ENCODE peak calls at places on chromosomes 1 and 21, in ten cellular contexts. O is fibroblast of lung, C is thoracic aorta, J is stomach, T is uterus, V is heart left ventricle, E is adrenal gland, N is Panc1, H is neural progenitor cell, I is cardiac muscle cell. X is an unnamed sample. For H3K4me1 and H3K9me3, the result is how much of the 10 kb centered on the place peaks cover.

GRCh38 chr1:8625981-8626898 is 191.2 kb downstream of the RERE start:
- DNase-seq in I (peak), J (no peak), O (peak), C (no peak), E (peak), T (no peak), H (no peak), N (no peak), V (no peak), X (no peak)

GRCh38 chr1:66374561-66375111 is 159.3 kb upstream of the SGIP1 start:
- DNase-seq in C (no peak), O (peak), T (no peak), H (no peak), N (no peak), I (peak), J (no peak), E (no peak), V (no peak), X (no peak)

GRCh38 chr21:32826317-32827167 is 55.0 kb upstream of the PAXBP1 start:
- DNase-seq in V (no peak), N (peak), J (no peak), T (no peak), I (peak), O (peak), C (no peak), H (peak), E (peak), X (peak)

GRCh38 chr1:29648026-29648425 is 411.7 kb downstream of the PTPRU start:
- DNase-seq in T (no peak), O (no peak), J (no peak), C (no peak), I (no peak), V (no peak), H (no peak), E (no peak), N (no peak), X (no peak)

GRCh38 chr1:21244154-21244553 is 46.1 kb downstream of the ECE1 start:
- DNase-seq in T (no peak), N (no peak), V (no peak), H (no peak), J (no peak), C (no peak), I (no peak), O (no peak), E (no peak), X (no peak)

GRCh38 chr1:39394598-39394997 is 96.8 kb upstream of the BMP8A start:
- DNase-seq in N (no peak), T (no peak), H (no peak), E (peak), O (peak), V (no peak), C (no peak), J (no peak), I (no peak), X (no peak)

GRCh38 chr21:43306911-43307676 is 119.8 kb downstream of the SIK1 start:
- DNase-seq in V (peak), E (peak), T (no peak), H (no peak), J (peak), O (peak), N (peak), C (no peak), I (no peak), X (no peak)

GRCh38 chr1:194103516-194104246 is 917.3 kb upstream of the B3GALT2 start:
- DNase-seq in T (no peak), N (no peak), O (no peak), E (no peak), V (no peak), J (no peak), H (no peak), I (no peak), C (no peak), X (no peak)

GRCh38 chr1:41674501-41674900 is 190.0 kb upstream of the EDN2 start:
- DNase-seq in I (no peak), V (no peak), O (no peak), C (no peak), H (no peak), J (no peak), E (no peak), T (no peak), N (no peak), X (no peak)

GRCh38 chr1:159222987-159223386 is 18.3 kb downstream of the ACKR1 start:
- DNase-seq in O (no peak), H (no peak), C (no peak), V (no peak), N (no peak), I (no peak), E (no peak), J (no peak), T (no peak), X (no peak)

GRCh38 chr1:185972096-185972875 is 238.1 kb downstream of the HMCN1 start:
- DNase-seq in V (no peak), H (no peak), T (no peak), N (no peak), C (no peak), I (no peak), J (no peak), O (peak), E (no peak), X (no peak)

GRCh38 chr1:165408518-165408917 is 36.4 kb downstream of the RXRG start:
- DNase-seq in N (no peak), C (no peak), V (no peak), I (peak), E (peak), J (peak), T (no peak), O (peak), H (peak), X (peak)

GRCh38 chr21:20875741-20876140 is 122.5 kb upstream of the NCAM2 start:
- DNase-seq in J (no peak), C (no peak), E (no peak), V (no peak), I (no peak), O (no peak), H (peak), N (no peak), T (no peak), X (no peak)

GRCh38 chr1:117556976-117557375 is 48.9 kb upstream of the TENT5C start:
- DNase-seq in N (no peak), V (no peak), C (no peak), J (no peak), E (no peak), O (no peak), H (no peak), T (no peak), I (no peak), X (no peak)

GRCh38 chr1:7617826-7618225 is 153.3 kb upstream of the VAMP3 start:
- DNase-seq in E (no peak), H (no peak), C (no peak), I (no peak), O (no peak), J (no peak), V (no peak), N (no peak), T (no peak), X (no peak)

GRCh38 chr1:115296981-115297380 is 41.1 kb downstream of the NGF start:
- DNase-seq in J (no peak), E (no peak), I (no peak), O (peak), T (no peak), H (no peak), N (no peak), C (no peak), V (no peak), X (no peak)

GRCh38 chr1:16927711-16928485 is 6.2 kb downstream of the CROCC start:
- DNase-seq in V (no peak), T (no peak), N (no peak), E (no peak), I (no peak), O (no peak), J (no peak), C (no peak), H (no peak), X (no peak)

GRCh38 chr1:171545523-171545922 is 60.2 kb downstream of the PRRC2C start:
- DNase-seq in N (no peak), T (no peak), J (no peak), C (no peak), I (no peak), E (no peak), H (no peak), O (no peak), V (no peak), X (no peak)

GRCh38 chr1:223645903-223646302 is 19.6 kb downstream of the CAPN8 start:
- DNase-seq in E (no peak), N (no peak), O (no peak), H (no peak), J (peak), T (no peak), C (no peak), V (no peak), I (no peak), X (no peak)

GRCh38 chr1:1075148-1075935 is 1.2 kb upstream of the RNF223 start:
- DNase-seq in T (no peak), E (no peak), O (no peak), C (no peak), H (no peak), I (no peak), J (no peak), N (no peak), V (peak), X (no peak)

GRCh38 chr1:23809751-23810171 is 9.2 kb upstream of the GALE start:
- DNase-seq in T (no peak), I (peak), J (peak), N (no peak), O (peak), C (no peak), E (peak), V (peak), H (peak), X (peak)

GRCh38 chr1:200213921-200214320 is 186.4 kb downstream of the NR5A2 start:
- DNase-seq in I (no peak), E (no peak), H (no peak), O (no peak), J (no peak), N (no peak), V (no peak), C (no peak), T (no peak), X (no peak)

GRCh38 chr1:219790834-219791615 is 137.3 kb downstream of the SLC30A10 start:
- DNase-seq in H (no peak), I (peak), C (no peak), N (no peak), V (no peak), T (no peak), J (no peak), E (no peak), O (peak), X (no peak)

GRCh38 chr1:156881663-156882062 is 11.9 kb upstream of the PEAR1 start:
- DNase-seq in I (no peak), H (no peak), V (no peak), N (no peak), O (no peak), J (no peak), T (no peak), C (no peak), E (no peak), X (no peak)

GRCh38 chr1:214446772-214447556 is 104.4 kb downstream of the PTPN14 start:
- DNase-seq in N (peak), J (peak), I (peak), T (no peak), E (no peak), H (peak), C (no peak), V (no peak), O (peak), X (no peak)
- H3K27ac ChIP-seq in N (peak), J (peak), I (no peak), T (peak), E (no peak), H (peak), C (no peak), V (no peak), O (peak), X (no peak)

GRCh38 chr1:157920748-157921147 is 72.7 kb upstream of the KIRREL1 start:
- DNase-seq in C (no peak), I (no peak), H (no peak), E (no peak), N (no peak), V (no peak), O (no peak), J (no peak), T (no peak), X (no peak)
- H3K4me1 ChIP-seq in C (under half), I (under half), H (under half), E (under half), N (under half), V (under half), O (under half), J (under half), T (under half), X (under half)

GRCh38 chr21:27722095-27722494 is 755.2 kb upstream of the ADAMTS5 start:
- DNase-seq in N (no peak), J (no peak), C (no peak), I (no peak), O (no peak), E (no peak), H (no peak), T (no peak), V (no peak), X (no peak)
- H3K9me3 ChIP-seq in N (under half), J (under half), C (under half), I (under half), O (under half), E (under half), H (under half), T (under half), V (under half), X (under half)

GRCh38 chr1:214475331-214475730 is 76.1 kb downstream of the PTPN14 start:
- DNase-seq in C (no peak), I (no peak), N (no peak), V (no peak), T (no peak), E (no peak), O (no peak), H (no peak), J (no peak), X (no peak)
- H3K27ac ChIP-seq in C (no peak), I (no peak), N (peak), V (no peak), T (no peak), E (no peak), O (no peak), H (no peak), J (no peak), X (no peak)

GRCh38 chr1:183039330-183039729 is 16.1 kb downstream of the LAMC1 start:
- DNase-seq in T (no peak), I (no peak), E (no peak), O (no peak), H (no peak), N (no peak), C (no peak), J (no peak), V (no peak), X (no peak)

GRCh38 chr1:183038333-183038876 is 15.2 kb downstream of the LAMC1 start:
- DNase-seq in C (no peak), O (no peak), T (no peak), I (no peak), J (no peak), E (no peak), V (no peak), N (no peak), H (no peak), X (no peak)

GRCh38 chr1:183039985-183040447 is 16.8 kb downstream of the LAMC1 start:
- DNase-seq in O (peak), C (no peak), T (no peak), E (no peak), H (no peak), N (no peak), V (no peak), J (no peak), I (peak), X (no peak)

GRCh38 chr1:183038913-183039312 is 15.7 kb downstream of the LAMC1 start:
- DNase-seq in I (no peak), V (no peak), E (no peak), T (no peak), C (no peak), H (no peak), O (no peak), J (no peak), N (no peak), X (no peak)

GRCh38 chr1:183040600-183040999 is 17.4 kb downstream of the LAMC1 start:
- DNase-seq in I (no peak), J (no peak), C (no peak), H (no peak), N (no peak), E (no peak), T (no peak), V (no peak), O (peak), X (no peak)
- H3K4me1 ChIP-seq in I (under half), J (half or more), C (under half), H (under half), N (under half), E (under half), T (under half), V (half or more), O (under half), X (under half)

GRCh38 chr21:40049959-40050290 is 182.7 kb downstream of the PCP4 start:
- DNase-seq in E (no peak), V (no peak), I (no peak), J (no peak), H (peak), T (no peak), C (no peak), O (no peak), N (no peak), X (no peak)

GRCh38 chr21:40049031-40049958 is 182.1 kb downstream of the PCP4 start:
- DNase-seq in E (peak), V (no peak), N (no peak), C (peak), O (peak), H (no peak), T (peak), J (no peak), I (no peak), X (no peak)

GRCh38 chr21:40047211-40047610 is 180.0 kb downstream of the PCP4 start:
- DNase-seq in C (no peak), T (no peak), E (no peak), O (no peak), J (no peak), N (no peak), H (no peak), I (no peak), V (no peak), X (no peak)

GRCh38 chr21:40051801-40052200 is 184.6 kb downstream of the PCP4 start:
- DNase-seq in N (no peak), V (no peak), J (no peak), O (no peak), C (no peak), H (no peak), I (no peak), T (no peak), E (no peak), X (no peak)

GRCh38 chr21:40047993-40048730 is 180.9 kb downstream of the PCP4 start:
- DNase-seq in I (no peak), C (peak), V (no peak), J (no peak), N (no peak), O (peak), E (peak), T (no peak), H (no peak), X (no peak)
- H3K9me3 ChIP-seq in I (under half), C (under half), V (under half), J (under half), N (under half), O (under half), E (under half), T (under half), H (under half), X (under half)

DNA sequence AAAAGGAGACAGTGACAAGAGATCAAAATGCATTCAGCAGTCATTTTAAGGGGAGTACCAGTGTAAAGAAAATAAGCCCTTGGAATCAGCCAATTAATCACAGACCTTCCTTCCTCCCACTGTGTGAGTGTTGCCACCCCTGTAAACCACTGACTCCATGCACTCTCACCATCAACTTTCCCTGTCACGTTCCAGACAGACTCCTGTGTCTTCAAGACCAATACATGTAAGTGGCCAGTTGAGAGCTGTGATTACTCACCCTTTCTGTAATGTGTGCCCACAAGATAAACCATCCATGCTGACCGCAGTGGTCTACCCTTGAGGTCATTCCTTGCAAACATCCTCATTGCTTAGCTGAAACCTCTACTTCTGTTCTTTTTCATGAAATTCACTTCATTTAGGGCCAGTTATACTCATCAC is 135.9 kb upstream of the HOOK1 start:
- DNase-seq in T (no peak), C (no peak), H (peak), J (no peak), E (no peak), O (peak), I (peak), V (no peak), N (no peak), X (no peak)
- H3K27ac ChIP-seq in T (peak), C (no peak), H (peak), J (no peak), E (no peak), O (no peak), I (peak), V (peak), N (no peak), X (no peak)

X was measured in testis.